ENCODE peak calls at places on chromosome 20, in five cellular contexts. Z, Q, E, X and H are unnamed samples.

GRCh38 chr20:6765469-6766058 is 1.9 kb upstream of the BMP2 start:
- DNase-seq in X (no peak), Z (no peak), Q (peak), E (no peak), H (peak)

GRCh38 chr20:5434116-5434515 is 117.4 kb upstream of the PROKR2 start:
- DNase-seq in E (no peak), Z (no peak), Q (no peak), X (no peak), H (no peak)

GRCh38 chr20:23061713-23062561 is 12.5 kb upstream of the THBD start:
- DNase-seq in Z (peak), X (peak), Q (no peak), E (peak), H (peak)

GRCh38 chr20:1721687-1722512 is 64.3 kb upstream of the SIRPG start:
- DNase-seq in X (no peak), Z (peak), Q (no peak), E (no peak), H (no peak)

GRCh38 chr20:24837721-24838456 is 111.2 kb upstream of the CST7 start:
- DNase-seq in Q (no peak), E (no peak), Z (no peak), X (no peak), H (no peak)

GRCh38 chr20:12022121-12022520 is 104.4 kb downstream of the BTBD3 start:
- DNase-seq in E (no peak), Z (no peak), Q (no peak), X (no peak), H (no peak)

GRCh38 chr20:12555369-12555768 is 453.4 kb upstream of the SPTLC3 start:
- DNase-seq in Q (no peak), Z (no peak), X (no peak), E (no peak), H (no peak)

GRCh38 chr20:45258669-45259068 is 4.3 kb upstream of the SLPI start:
- DNase-seq in Q (no peak), Z (no peak), E (no peak), X (no peak), H (no peak)

GRCh38 chr20:8764289-8764962 is 304.5 kb upstream of the PLCB4 start:
- DNase-seq in Q (no peak), Z (peak), E (no peak), X (no peak), H (no peak)

DNA sequence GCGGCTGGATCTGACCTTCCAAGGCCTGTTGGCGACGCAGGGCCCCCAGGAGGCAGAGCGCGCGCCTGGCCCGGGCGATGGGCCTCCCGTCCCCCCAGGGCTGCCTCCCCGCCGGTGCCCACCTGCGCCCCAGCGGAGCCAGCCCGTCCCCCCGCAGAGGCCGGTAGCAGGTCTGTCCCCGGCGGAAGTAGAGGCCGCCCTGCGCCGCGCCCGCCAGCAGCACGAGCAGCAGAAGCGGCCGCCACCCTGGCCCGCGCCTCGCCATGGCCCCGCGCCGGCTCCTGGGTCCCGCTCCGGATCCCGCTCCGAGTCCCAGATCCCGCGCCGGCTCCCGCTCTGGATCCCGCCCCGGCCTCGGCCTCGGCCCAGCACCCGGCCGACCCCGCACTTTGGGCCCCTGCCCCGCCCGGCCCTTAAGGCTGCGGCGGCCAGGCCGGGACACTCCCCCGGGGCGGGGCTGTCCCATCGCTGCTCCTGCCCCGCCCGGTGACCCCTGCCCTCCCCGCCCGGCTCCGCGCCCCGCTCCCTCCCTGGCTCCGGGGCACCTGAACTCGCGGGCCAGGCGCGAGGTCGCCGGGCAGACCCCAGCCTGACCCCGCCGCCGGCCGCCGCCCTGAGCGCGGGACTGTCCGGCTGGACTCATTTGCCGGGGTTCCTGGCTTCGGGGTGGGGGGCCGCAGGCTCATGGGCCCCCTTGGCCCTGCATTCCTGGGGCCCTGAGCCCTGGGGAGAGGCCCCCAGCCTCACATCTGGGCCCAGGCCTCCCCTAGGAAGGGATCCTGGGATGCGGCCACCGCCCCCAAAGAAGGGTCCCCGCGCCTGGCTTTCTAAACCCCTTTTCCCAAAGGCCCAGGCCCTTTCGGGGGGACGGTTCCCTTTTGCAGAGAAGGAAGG is at the start of gene CTSZ:
- DNase-seq in X (peak), Z (peak), E (peak), Q (no peak), H (peak)
- TF ChIP-seq POLR2A in X (peak), Z (peak), E (no peak), Q (peak), H (peak)

GRCh38 chr20:20217626-20218025 is 150.3 kb upstream of the INSM1 start:
- DNase-seq in X (no peak), Z (no peak), Q (no peak), E (no peak), H (no peak)

GRCh38 chr20:20216941-20217340 is 151.0 kb upstream of the INSM1 start:
- DNase-seq in E (no peak), Z (no peak), Q (no peak), X (no peak), H (no peak)

GRCh38 chr20:20215976-20216727 is 151.8 kb upstream of the INSM1 start:
- DNase-seq in Q (no peak), X (no peak), Z (no peak), E (peak), H (no peak)

GRCh38 chr20:20220137-20220536 is 147.8 kb upstream of the INSM1 start:
- DNase-seq in X (no peak), Q (no peak), Z (no peak), E (no peak), H (no peak)

DNA sequence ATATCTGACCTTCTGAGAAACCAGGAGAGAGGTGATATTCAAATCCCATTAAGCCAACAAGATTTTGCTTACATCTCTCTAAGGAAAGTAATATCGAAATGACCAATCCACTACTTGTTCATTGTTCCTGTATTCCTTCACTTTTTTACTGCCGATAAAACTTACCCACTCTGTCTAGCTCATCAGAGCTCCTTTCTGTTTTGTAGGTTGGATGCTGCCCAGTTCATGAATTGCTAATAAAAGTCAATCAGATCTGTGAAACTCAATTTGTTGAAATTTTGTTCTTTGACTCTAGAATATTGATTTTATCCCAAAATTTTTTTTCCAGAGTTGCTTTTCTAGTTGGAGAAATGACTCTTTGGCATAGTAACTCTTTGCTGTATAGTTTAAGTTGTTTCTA is 148.9 kb upstream of the INSM1 start:
- DNase-seq in Z (no peak), E (no peak), X (no peak), Q (no peak), H (no peak)
- TF ChIP-seq POLR2A in Z (no peak), E (no peak), X (no peak), Q (no peak), H (no peak)

GRCh38 chr20:64057628-64058498 is 5.1 kb upstream of the TCEA2 start:
- DNase-seq in Q (peak), Z (peak), X (peak), E (peak), H (peak)

GRCh38 chr20:64056639-64056888 is 6.4 kb upstream of the TCEA2 start:
- DNase-seq in X (no peak), Z (no peak), Q (no peak), E (no peak), H (no peak)

GRCh38 chr20:64058536-64058935 is 4.5 kb upstream of the TCEA2 start:
- DNase-seq in E (no peak), Q (no peak), X (no peak), Z (no peak), H (no peak)

GRCh38 chr20:64055893-64056638 is 6.6 kb upstream of the SOX18 start:
- DNase-seq in Q (no peak), Z (no peak), X (no peak), E (peak), H (no peak)

DNA sequence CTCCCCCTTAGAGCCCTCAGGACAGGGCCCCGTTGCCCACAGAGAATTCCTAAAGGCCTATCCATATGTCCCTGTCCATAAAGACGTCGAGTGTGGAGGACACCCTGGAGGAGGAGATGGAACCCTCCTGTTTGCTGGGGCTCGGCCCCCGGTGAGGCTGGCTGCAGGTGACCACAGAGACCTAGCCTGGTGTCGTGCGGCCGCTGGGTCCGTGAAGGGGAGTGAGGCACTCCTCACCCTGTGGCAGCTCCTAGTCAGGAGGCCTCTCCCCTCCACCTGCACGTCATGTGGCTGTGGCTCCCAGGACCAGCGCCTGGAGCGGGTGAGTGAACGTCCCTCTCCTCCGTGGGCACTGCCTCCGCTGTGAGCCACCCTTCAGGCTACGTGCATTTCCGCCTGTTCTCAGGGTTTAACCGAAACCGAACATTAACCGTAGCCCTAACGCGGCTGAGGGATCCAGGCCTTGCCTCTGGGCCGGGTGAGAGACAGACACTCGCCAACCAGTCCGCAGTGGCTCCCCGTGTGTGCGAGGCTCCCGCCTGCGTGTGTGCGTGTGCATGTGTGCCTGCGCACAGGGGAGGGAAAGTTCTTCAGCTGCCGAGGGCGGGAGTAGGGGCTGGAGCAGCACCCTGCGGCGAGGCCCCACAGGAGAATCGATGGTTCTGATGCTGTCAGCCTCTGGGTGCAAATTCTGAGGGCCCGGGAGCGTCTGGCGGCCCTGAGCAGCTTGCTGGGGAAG is 5.9 kb upstream of the TCEA2 start:
- DNase-seq in X (no peak), Q (no peak), E (no peak), Z (no peak), H (no peak)
- TF ChIP-seq POLR2A in X (no peak), Q (no peak), E (no peak), Z (no peak), H (no peak)

GRCh38 chr20:50645253-50646068 is 45.9 kb downstream of the RIPOR3 start:
- DNase-seq in X (peak), E (peak), Z (peak), Q (peak), H (no peak)
- TF ChIP-seq POLR2A in X (no peak), E (no peak), Z (no peak), Q (no peak), H (no peak)

GRCh38 chr20:38033330-38034107 is at the start of the genes RPRD1B and TTI1:
- DNase-seq in Z (peak), E (peak), X (peak), Q (peak), H (peak)
- TF ChIP-seq POLR2A in Z (peak), E (no peak), X (peak), Q (peak), H (peak)

GRCh38 chr20:59042151-59042795 is at the start of gene PRELID3B:
- DNase-seq in E (peak), X (peak), Z (peak), Q (peak), H (peak)
- TF ChIP-seq POLR2A in E (no peak), X (no peak), Z (peak), Q (no peak), H (peak)